ENCODE peak calls at places on chromosomes 5 and 9, in five cellular contexts. X is AG04450, H is tibial artery, U is prostate gland, W is body of pancreas. E is an unnamed sample.
A peak's percentile ranks its signal among the peaks of the same experiment; 100 is the strongest.

GRCh38 chr9:38047301-38048251 is 21.5 kb downstream of the SHB start:
- DNase-seq in U (peak; percentile 74), H (no peak), X (peak; percentile 72), W (peak; percentile 86), E (peak; percentile 72)

GRCh38 chr5:38616061-38616460 is 59.6 kb upstream of the LIFR start:
- DNase-seq in X (no peak), W (no peak), U (no peak), H (no peak), E (no peak)

GRCh38 chr5:81181576-81182316 is 51.4 kb upstream of the CKMT2 start:
- DNase-seq in W (no peak), H (no peak), X (no peak), U (no peak), E (no peak)

GRCh38 chr5:151115272-151115905 is 34.6 kb upstream of the TNIP1 start:
- DNase-seq in U (peak; percentile 61), X (no peak), W (peak; percentile 87), H (peak; percentile 79), E (peak; percentile 79)

GRCh38 chr9:129267141-129267540 is 89.1 kb upstream of the IER5L start:
- DNase-seq in X (no peak), W (no peak), U (no peak), H (no peak), E (no peak)

GRCh38 chr9:20178197-20178596 is 389.4 kb upstream of the SLC24A2 start:
- DNase-seq in X (no peak), U (no peak), W (no peak), H (no peak), E (no peak)

GRCh38 chr5:133322743-133323142 is 270.9 kb downstream of the HSPA4 start:
- DNase-seq in H (no peak), W (no peak), X (no peak), U (no peak), E (no peak)

GRCh38 chr5:8766448-8766847 is 779.4 kb downstream of the SEMA5A start:
- DNase-seq in H (no peak), U (no peak), X (no peak), W (no peak), E (no peak)

GRCh38 chr5:13985736-13986418 is 41.4 kb upstream of the DNAH5 start:
- DNase-seq in U (no peak), H (no peak), X (peak; percentile 70), W (peak; percentile 30), E (no peak)

GRCh38 chr5:172979778-172980177 is 3.8 kb upstream of the ATP6V0E1 start:
- DNase-seq in H (no peak), W (no peak), U (no peak), X (no peak), E (no peak)

GRCh38 chr5:90017236-90017635 is 392.3 kb downstream of the CETN3 start:
- DNase-seq in U (no peak), W (no peak), X (no peak), H (no peak), E (no peak)

GRCh38 chr5:90022002-90022710 is 387.4 kb downstream of the CETN3 start:
- DNase-seq in H (no peak), X (no peak), W (no peak), U (no peak), E (no peak)

GRCh38 chr5:90020575-90021535 is 388.7 kb downstream of the CETN3 start:
- DNase-seq in U (no peak), H (no peak), X (peak; percentile 33), W (no peak), E (no peak)

DNA sequence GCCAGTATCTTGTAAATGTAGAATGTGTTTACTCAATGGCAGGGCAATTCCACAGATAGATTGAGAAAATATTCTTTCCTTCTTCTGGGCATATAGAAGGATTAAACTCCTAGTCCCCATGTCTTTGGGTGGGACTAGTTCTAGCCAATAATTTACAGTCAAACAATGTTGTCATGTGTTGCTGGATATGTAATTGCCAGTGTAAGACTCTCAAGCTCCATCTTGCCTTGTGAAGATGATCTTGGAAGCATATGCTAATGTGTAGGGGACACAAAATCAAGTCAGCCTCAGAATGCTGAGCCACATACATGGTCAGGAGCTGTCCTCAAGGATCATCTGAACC is 386.9 kb downstream of the CETN3 start:
- DNase-seq in W (no peak), H (no peak), U (no peak), X (no peak), E (no peak)
- H3K27ac ChIP-seq in W (no peak overlapping the region), H (peak overlapping the region; percentile 69), U (no peak overlapping the region), X (no peak overlapping the region), E (no peak overlapping the region)

GRCh38 chr9:94826644-94827410 is 100.3 kb downstream of the AOPEP start:
- DNase-seq in W (no peak), U (no peak), X (no peak), H (no peak), E (no peak)
- H3K27ac ChIP-seq in W (no peak overlapping the region), U (peak overlapping the region; percentile 72), X (no peak overlapping the region), H (peak overlapping the region; percentile 76), E (peak overlapping the region; percentile 65)

DNA sequence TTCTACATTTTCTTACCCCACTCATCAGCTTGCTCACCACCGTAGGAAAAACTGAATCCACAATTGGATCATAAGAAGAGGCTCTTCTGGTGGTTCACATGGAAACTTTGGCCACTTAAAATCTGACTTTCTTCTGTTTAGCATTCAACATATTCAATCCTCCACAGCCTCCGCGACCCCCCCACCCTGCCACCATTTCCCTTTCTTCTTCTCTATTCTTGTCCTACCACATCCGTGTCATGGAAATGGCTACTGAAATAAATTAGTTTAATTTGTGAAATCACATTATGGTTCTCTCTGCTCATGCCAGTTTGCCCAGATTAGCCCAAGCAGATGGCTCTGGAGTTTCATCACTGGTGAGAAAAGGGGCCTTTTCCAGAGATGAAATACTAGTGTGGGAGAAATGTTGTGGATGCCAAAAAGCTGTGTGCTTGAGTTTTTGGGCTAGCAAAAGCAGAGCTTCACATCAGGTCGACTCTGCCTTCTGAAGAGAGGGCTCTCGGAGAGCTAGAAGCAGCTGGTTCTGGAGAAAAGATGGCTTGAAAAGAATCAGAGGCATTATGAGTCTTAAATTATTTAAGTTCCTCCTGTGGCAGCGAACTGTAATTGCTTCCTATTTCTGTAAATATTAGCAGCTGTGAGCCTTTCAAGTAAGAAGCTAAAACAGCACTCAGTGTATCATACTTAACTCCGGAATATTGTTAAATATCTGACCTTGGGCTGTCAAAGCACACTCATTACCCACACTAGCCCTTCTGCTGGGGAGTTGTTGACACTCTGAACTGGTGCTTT is 107.1 kb downstream of the MAT2B start:
- DNase-seq in H (no peak), X (no peak), U (no peak), W (no peak), E (no peak)
- H3K27ac ChIP-seq in H (no peak overlapping the region), X (no peak overlapping the region), U (no peak overlapping the region), W (peak overlapping the region; percentile 54), E (no peak overlapping the region)

GRCh38 chr5:170360712-170361501 is 28.3 kb downstream of the KCNMB1 start:
- DNase-seq in U (no peak), W (no peak), H (no peak), X (no peak), E (no peak)

GRCh38 chr5:170362102-170362501 is 27.1 kb downstream of the KCNMB1 start:
- DNase-seq in W (peak; percentile 14), X (no peak), H (peak; percentile 49), U (no peak), E (peak; percentile 73)

GRCh38 chr5:170361600-170361999 is 27.6 kb downstream of the KCNMB1 start:
- DNase-seq in H (no peak), W (no peak), X (no peak), U (no peak), E (no peak)

GRCh38 chr5:170363671-170364070 is 25.5 kb downstream of the KCNMB1 start:
- DNase-seq in W (no peak), U (no peak), X (no peak), H (no peak), E (no peak)

GRCh38 chr5:170362625-170363024 is 26.5 kb downstream of the KCNMB1 start:
- DNase-seq in H (no peak), W (no peak), U (no peak), X (no peak), E (no peak)
- H3K27ac ChIP-seq in H (peak overlapping the region; percentile 11), W (peak overlapping the region; percentile 69), U (no peak overlapping the region), X (no peak overlapping the region), E (no peak overlapping the region)